ENCODE peak calls at places on chromosome 20, in five cellular contexts. Y, A, R, H and P are unnamed samples.

GRCh38 chr20:4519530-4519929 is 202.2 kb upstream of the PRND start:
- DNase-seq in A (no peak), Y (no peak), H (no peak), R (peak), P (no peak)

GRCh38 chr20:37346232-37346525 is 239 bp downstream of the SRC start:
- DNase-seq in A (no peak), Y (no peak), H (no peak), R (no peak), P (no peak)

GRCh38 chr20:63090682-63091571 is 84.2 kb upstream of the BHLHE23 start:
- DNase-seq in Y (no peak), R (peak), H (peak), A (no peak), P (no peak)

GRCh38 chr20:17943343-17943742 is 25.3 kb downstream of the SNX5 start:
- DNase-seq in H (no peak), A (no peak), R (no peak), Y (no peak), P (no peak)

GRCh38 chr20:4216866-4217265 is 201.5 kb upstream of the RNF24 start:
- DNase-seq in R (no peak), H (peak), Y (no peak), A (no peak), P (no peak)

GRCh38 chr20:2396241-2396814 is 15.6 kb downstream of the TGM6 start:
- DNase-seq in H (no peak), A (no peak), Y (no peak), R (no peak), P (no peak)

GRCh38 chr20:8646026-8646425 is 422.9 kb upstream of the PLCB4 start:
- DNase-seq in R (no peak), Y (peak), A (no peak), H (no peak), P (no peak)

GRCh38 chr20:48850681-48851299 is 23.0 kb upstream of the PREX1 start:
- DNase-seq in R (no peak), Y (no peak), A (no peak), H (no peak), P (no peak)

GRCh38 chr20:9220874-9221547 is 152.1 kb downstream of the PLCB4 start:
- DNase-seq in R (no peak), H (no peak), A (no peak), Y (peak), P (no peak)

GRCh38 chr20:1945134-1945618 is 48.7 kb downstream of the PDYN start:
- DNase-seq in H (no peak), A (peak), R (no peak), Y (peak), P (no peak)

GRCh38 chr20:21048841-21049273 is 57.3 kb downstream of the LINC00237 start:
- DNase-seq in Y (no peak), R (peak), A (peak), H (peak), P (no peak)

GRCh38 chr20:56702931-56703840 is 74.1 kb downstream of the TFAP2C start:
- DNase-seq in A (no peak), Y (no peak), R (no peak), H (no peak), P (no peak)

GRCh38 chr20:50152394-50153152 is 950 bp downstream of the PEDS1 start:
- DNase-seq in H (no peak), Y (no peak), A (no peak), R (no peak), P (no peak)

GRCh38 chr20:61766921-61767610 is 298.6 kb downstream of the TAF4 start:
- DNase-seq in R (no peak), A (no peak), H (no peak), Y (no peak), P (no peak)

GRCh38 chr20:14477125-14477524 is 139.7 kb upstream of the FLRT3 start:
- DNase-seq in R (no peak), A (no peak), Y (peak), H (no peak), P (no peak)

GRCh38 chr20:50582591-50583234 is 72.5 kb downstream of the PTPN1 start:
- DNase-seq in Y (no peak), R (no peak), H (no peak), A (no peak), P (no peak)

GRCh38 chr20:43914286-43914685 is 366 bp upstream of the TOX2 start:
- DNase-seq in A (no peak), H (peak), R (peak), Y (no peak), P (no peak)

GRCh38 chr20:16423311-16424212 is 149.7 kb downstream of the KIF16B start:
- DNase-seq in H (no peak), A (no peak), R (no peak), Y (no peak), P (no peak)

GRCh38 chr20:2752631-2753455 is 47.6 kb downstream of the CPXM1 start:
- DNase-seq in H (peak), Y (no peak), A (no peak), R (peak), P (peak)

GRCh38 chr20:46062151-46062550 is 27.6 kb downstream of the NCOA5 start:
- DNase-seq in A (no peak), H (no peak), R (no peak), Y (no peak), P (no peak)

GRCh38 chr20:49712118-49712517 is 1.6 kb downstream of the B4GALT5 start:
- DNase-seq in R (no peak), H (no peak), A (no peak), Y (no peak), P (no peak)

GRCh38 chr20:50071039-50071888 is 41.7 kb downstream of the UBE2V1 start:
- DNase-seq in R (peak), H (peak), Y (peak), A (peak), P (peak)

GRCh38 chr20:33727115-33727479 is 4.7 kb upstream of the ZNF341 start:
- DNase-seq in A (no peak), H (no peak), R (no peak), Y (no peak), P (no peak)